ENCODE peak calls at places on chromosome 1, in ten cellular contexts. One of them, this sample, is unnamed.

GRCh38 chr1:209435654-209436566 is 147.6 kb upstream of the CAMK1G start:
- DNase-seq in NCI-H226: peak; percentile 57
- DNase-seq in fibroblast of the aortic adventitia: peak; percentile 80
- DNase-seq in NCI-H1694: peak; percentile 90
- DNase-seq in NCI-H1092: peak; percentile 66
- DNase-seq in sciatic nerve: peak; percentile 77
- DNase-seq in cardiac muscle cell: peak; percentile 82
- DNase-seq in NCI-H2029: peak; percentile 9
- DNase-seq in naive thymus-derived CD8-positive, alpha-beta T cell: no peak
- DNase-seq in AG04449: no peak
- DNase-seq in this sample: peak; percentile 13

GRCh38 chr1:20981903-20982695 is 194.6 kb downstream of the EIF4G3 start:
- DNase-seq in naive thymus-derived CD8-positive, alpha-beta T cell: no peak
- DNase-seq in cardiac muscle cell: peak; percentile 15
- DNase-seq in AG04449: no peak
- DNase-seq in fibroblast of the aortic adventitia: peak; percentile 63
- DNase-seq in NCI-H1092: peak; percentile 3
- DNase-seq in NCI-H226: peak; percentile 21
- DNase-seq in NCI-H1694: no peak
- DNase-seq in sciatic nerve: no peak
- DNase-seq in NCI-H2029: no peak
- DNase-seq in this sample: peak; percentile 2

GRCh38 chr1:227891955-227892871 is 55.5 kb downstream of the WNT9A start:
- DNase-seq in NCI-H226: peak; percentile 64
- DNase-seq in NCI-H1092: no peak
- DNase-seq in sciatic nerve: peak; percentile 58
- DNase-seq in AG04449: no peak
- DNase-seq in NCI-H2029: no peak
- DNase-seq in NCI-H1694: no peak
- DNase-seq in cardiac muscle cell: no peak
- DNase-seq in naive thymus-derived CD8-positive, alpha-beta T cell: no peak
- DNase-seq in fibroblast of the aortic adventitia: peak; percentile 11
- DNase-seq in this sample: no peak

GRCh38 chr1:3463891-3464648 is 9.6 kb downstream of the ARHGEF16 start:
- DNase-seq in fibroblast of the aortic adventitia: no peak
- DNase-seq in sciatic nerve: no peak
- DNase-seq in cardiac muscle cell: no peak
- DNase-seq in NCI-H1092: no peak
- DNase-seq in AG04449: no peak
- DNase-seq in NCI-H226: no peak
- DNase-seq in naive thymus-derived CD8-positive, alpha-beta T cell: no peak
- DNase-seq in NCI-H2029: no peak
- DNase-seq in NCI-H1694: no peak
- DNase-seq in this sample: no peak

GRCh38 chr1:209486861-209487260 is 96.7 kb upstream of the CAMK1G start:
- DNase-seq in naive thymus-derived CD8-positive, alpha-beta T cell: no peak
- DNase-seq in NCI-H1694: no peak
- DNase-seq in cardiac muscle cell: no peak
- DNase-seq in NCI-H2029: no peak
- DNase-seq in NCI-H1092: no peak
- DNase-seq in AG04449: no peak
- DNase-seq in sciatic nerve: no peak
- DNase-seq in fibroblast of the aortic adventitia: no peak
- DNase-seq in NCI-H226: no peak
- DNase-seq in this sample: no peak

GRCh38 chr1:7098641-7099040 is 313.4 kb downstream of the CAMTA1 start:
- DNase-seq in NCI-H1694: no peak
- DNase-seq in fibroblast of the aortic adventitia: no peak
- DNase-seq in AG04449: no peak
- DNase-seq in sciatic nerve: no peak
- DNase-seq in NCI-H1092: no peak
- DNase-seq in naive thymus-derived CD8-positive, alpha-beta T cell: no peak
- DNase-seq in NCI-H2029: no peak
- DNase-seq in cardiac muscle cell: no peak
- DNase-seq in NCI-H226: no peak
- DNase-seq in this sample: no peak

GRCh38 chr1:207239874-207240273 is 81.6 kb upstream of the CD55 start:
- DNase-seq in fibroblast of the aortic adventitia: no peak
- DNase-seq in naive thymus-derived CD8-positive, alpha-beta T cell: no peak
- DNase-seq in cardiac muscle cell: no peak
- DNase-seq in sciatic nerve: no peak
- DNase-seq in NCI-H2029: no peak
- DNase-seq in AG04449: no peak
- DNase-seq in NCI-H1092: no peak
- DNase-seq in NCI-H226: no peak
- DNase-seq in NCI-H1694: no peak
- DNase-seq in this sample: no peak

GRCh38 chr1:198890531-198890930 is 251.7 kb downstream of the PTPRC start:
- DNase-seq in cardiac muscle cell: no peak
- DNase-seq in NCI-H226: peak; percentile 41
- DNase-seq in AG04449: no peak
- DNase-seq in NCI-H1694: no peak
- DNase-seq in sciatic nerve: no peak
- DNase-seq in NCI-H2029: no peak
- DNase-seq in NCI-H1092: no peak
- DNase-seq in fibroblast of the aortic adventitia: peak; percentile 65
- DNase-seq in naive thymus-derived CD8-positive, alpha-beta T cell: no peak
- DNase-seq in this sample: no peak

GRCh38 chr1:93537404-93537803 is 89.5 kb downstream of the FNBP1L start:
- DNase-seq in cardiac muscle cell: no peak
- DNase-seq in NCI-H226: no peak
- DNase-seq in NCI-H1092: no peak
- DNase-seq in fibroblast of the aortic adventitia: no peak
- DNase-seq in sciatic nerve: no peak
- DNase-seq in NCI-H1694: no peak
- DNase-seq in naive thymus-derived CD8-positive, alpha-beta T cell: no peak
- DNase-seq in AG04449: no peak
- DNase-seq in NCI-H2029: no peak
- DNase-seq in this sample: no peak